ENCODE peak calls at places on chromosomes 12 and 14, in eight cellular contexts. F is PC-3, O is colonic mucosa, G is fibroblast of lung, K is GM23248, Q is IMR-90, N is keratinocyte, V is mesendoderm. S is an unnamed sample.

GRCh38 chr14:24084439-24084838 is 9.7 kb upstream of the PCK2 start:
- DNase-seq in F (no peak), O (no peak), G (no peak), K (no peak), Q (no peak), N (no peak), V (peak; percentile 31), S (no peak)

GRCh38 chr12:104167519-104168458 is 29.8 kb upstream of the NFYB start:
- DNase-seq in F (no peak), O (no peak), G (no peak), K (no peak), Q (no peak), N (no peak), V (no peak), S (no peak)

GRCh38 chr12:6700646-6701051 is at the start of gene PIANP:
- DNase-seq in F (no peak), O (no peak), G (peak; percentile 34), K (peak; percentile 73), Q (peak; percentile 21), N (no peak), V (no peak), S (peak; percentile 88)

GRCh38 chr12:69738351-69739286 is at the start of gene RAB3IP:
- DNase-seq in F (peak; percentile 91), O (peak; percentile 94), G (peak; percentile 69), K (peak; percentile 72), Q (peak; percentile 61), N (no peak), V (peak; percentile 90), S (peak; percentile 92)

GRCh38 chr12:95774311-95775045 is 16.1 kb downstream of the NTN4 start:
- DNase-seq in F (peak; percentile 64), O (no peak), G (peak; percentile 86), K (peak; percentile 84), Q (peak; percentile 79), N (peak; percentile 25), V (no peak), S (no peak)

GRCh38 chr12:25960176-25960575 is 1.7 kb downstream of the RASSF8 start:
- DNase-seq in F (peak; percentile 76), O (no peak), G (peak; percentile 45), K (peak; percentile 71), Q (peak; percentile 28), N (no peak), V (peak; percentile 65), S (peak; percentile 63)

GRCh38 chr12:102642199-102642598 is 161.8 kb upstream of the IGF1 start:
- DNase-seq in F (no peak), O (no peak), G (no peak), K (peak; percentile 54), Q (peak; percentile 50), N (no peak), V (no peak), S (peak; percentile 22)

GRCh38 chr12:56999456-56999855 is 6.9 kb downstream of the ZBTB39 start:
- DNase-seq in F (peak; percentile 34), O (no peak), G (no peak), K (peak; percentile 55), Q (no peak), N (no peak), V (no peak), S (no peak)

GRCh38 chr14:37924622-37925021 is 283.1 kb upstream of the SSTR1 start:
- DNase-seq in F (no peak), O (no peak), G (no peak), K (no peak), Q (no peak), N (no peak), V (no peak), S (no peak)

GRCh38 chr12:110841007-110841406 is 5.8 kb upstream of the CCDC63 start:
- DNase-seq in F (no peak), O (no peak), G (no peak), K (no peak), Q (no peak), N (no peak), V (peak; percentile 44), S (no peak)

GRCh38 chr14:38012056-38012455 is 195.6 kb upstream of the SSTR1 start:
- DNase-seq in F (no peak), O (no peak), G (no peak), K (no peak), Q (no peak), N (no peak), V (peak; percentile 36), S (no peak)

GRCh38 chr14:78154827-78155226 is 15.3 kb upstream of the NRXN3 start:
- DNase-seq in F (no peak), O (no peak), G (peak; percentile 9), K (no peak), Q (no peak), N (no peak), V (peak; percentile 66), S (no peak)

GRCh38 chr12:108642269-108642870 is 8.7 kb upstream of the SELPLG start:
- DNase-seq in F (no peak), O (no peak), G (no peak), K (no peak), Q (no peak), N (no peak), V (no peak), S (no peak)

GRCh38 chr12:108638997-108639822 is 5.5 kb upstream of the SELPLG start:
- DNase-seq in F (no peak), O (no peak), G (no peak), K (no peak), Q (no peak), N (no peak), V (no peak), S (no peak)

GRCh38 chr12:108642899-108643654 is 9.4 kb upstream of the SELPLG start:
- DNase-seq in F (no peak), O (no peak), G (no peak), K (no peak), Q (no peak), N (no peak), V (no peak), S (no peak)

GRCh38 chr12:108640802-108641445 is 7.2 kb upstream of the SELPLG start:
- DNase-seq in F (peak; percentile 37), O (peak; percentile 50), G (peak; percentile 74), K (peak; percentile 52), Q (peak; percentile 59), N (no peak), V (no peak), S (no peak)

DNA sequence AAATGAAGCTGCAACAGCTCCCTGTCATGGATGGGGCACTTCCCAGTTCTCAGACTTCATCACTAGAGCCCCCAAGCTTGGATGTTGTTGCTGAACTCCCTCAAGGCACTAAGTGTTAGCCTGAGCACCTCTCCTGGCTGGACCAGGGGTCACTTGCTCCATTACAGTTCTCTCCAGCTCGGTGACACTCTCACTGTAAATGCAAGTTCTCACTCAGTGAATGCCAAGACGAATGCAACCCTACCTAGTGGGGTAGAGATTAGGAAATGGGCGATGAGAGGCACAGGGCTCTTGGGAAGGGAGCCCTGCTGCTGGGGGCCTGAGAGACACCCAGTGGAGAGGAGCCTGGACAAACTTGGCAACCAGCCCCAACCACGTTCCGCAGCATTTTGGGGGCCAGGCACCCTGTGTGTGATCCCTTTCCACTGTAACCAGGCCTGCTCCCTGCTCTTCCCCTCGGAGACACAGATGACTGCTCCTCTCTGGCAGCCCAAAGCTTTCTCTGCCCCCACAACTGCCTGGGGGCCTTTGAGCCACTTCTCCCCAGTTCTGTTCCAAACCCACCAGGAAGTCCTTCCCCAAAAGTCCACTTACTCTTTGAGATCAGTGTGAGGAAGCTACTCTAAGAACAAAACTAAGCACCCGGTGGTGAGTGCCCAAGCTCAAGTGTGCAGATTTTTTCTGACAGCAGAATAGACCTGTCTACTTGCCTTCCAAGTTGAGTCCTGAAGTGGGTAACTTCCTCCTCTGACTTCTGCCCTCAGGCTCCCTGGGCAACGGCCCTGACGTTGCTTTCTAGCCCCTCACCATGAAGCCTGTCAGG is 8.0 kb upstream of the SELPLG start:
- DNase-seq in F (no peak), O (no peak), G (no peak), K (no peak), Q (no peak), N (no peak), V (no peak), S (no peak)
- H3K9ac ChIP-seq in F (no peak overlapping the region), O (no peak overlapping the region), G (no peak overlapping the region), K (no peak overlapping the region), Q (no peak overlapping the region), N (no peak overlapping the region), V (no peak overlapping the region), S (no peak overlapping the region)

DNA sequence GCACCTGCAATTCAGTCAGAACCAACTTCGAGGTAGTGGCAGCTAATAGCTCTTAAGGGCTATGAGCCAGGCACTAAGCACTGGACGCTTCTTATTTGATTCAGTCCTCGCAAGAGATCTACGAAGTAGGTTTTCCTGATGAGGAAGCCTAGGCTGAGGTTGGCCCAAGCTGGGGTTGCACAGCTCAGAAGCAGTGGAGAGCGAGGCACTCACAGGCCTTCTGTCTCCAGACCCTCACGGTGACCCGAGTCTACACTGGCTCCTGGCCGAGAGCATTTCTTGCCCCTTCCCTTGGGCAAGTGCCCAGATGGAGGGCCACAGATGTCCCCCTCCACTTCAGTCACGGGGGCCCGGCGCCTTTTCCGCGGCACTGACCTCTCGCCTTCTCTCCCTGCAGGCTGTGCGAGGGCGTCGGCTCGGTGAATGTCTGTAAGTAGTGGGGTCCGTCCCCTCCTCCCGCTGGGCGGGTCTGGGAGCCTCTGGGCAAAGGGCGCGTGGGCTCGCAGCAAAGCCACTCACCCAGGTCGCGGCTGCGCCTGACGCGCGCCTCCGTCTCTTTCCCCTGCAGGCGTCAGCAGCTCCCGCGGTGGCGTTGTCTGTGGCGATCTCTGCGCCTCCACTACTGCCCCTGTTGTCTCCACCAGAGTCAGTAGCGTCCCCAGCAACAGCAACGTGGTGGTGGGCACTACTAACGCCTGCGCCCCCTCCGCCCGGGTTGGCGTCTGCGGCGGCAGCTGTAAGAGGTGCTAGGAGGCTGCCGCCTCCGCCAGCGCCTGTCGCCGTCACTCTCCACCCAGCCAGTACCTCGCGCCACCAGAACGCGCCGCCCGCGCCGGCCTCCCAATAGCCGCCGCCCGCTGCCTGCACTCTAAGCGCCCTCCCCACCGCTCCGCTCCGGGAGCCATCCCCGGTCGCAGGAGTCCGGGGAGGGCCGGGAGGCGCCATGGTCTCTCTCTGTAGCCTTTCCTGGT is 13.1 kb downstream of the KRT83 start:
- DNase-seq in F (peak; percentile 59), O (peak; percentile 45), G (peak; percentile 58), K (peak; percentile 78), Q (peak; percentile 11), N (no peak), V (peak; percentile 77), S (peak; percentile 81)
- H3K9ac ChIP-seq in F (peak overlapping the region; percentile 42), O (no peak overlapping the region), G (peak overlapping the region; percentile 23), K (peak overlapping the region; percentile 58), Q (peak overlapping the region; percentile 45), N (peak overlapping the region; percentile 64), V (peak overlapping the region; percentile 43), S (peak overlapping the region; percentile 59)

GRCh38 chr14:99964979-99965378 is 100.2 kb upstream of the EVL start:
- DNase-seq in F (no peak), O (no peak), G (no peak), K (no peak), Q (no peak), N (no peak), V (no peak), S (no peak)
- H3K9ac ChIP-seq in F (no peak overlapping the region), O (no peak overlapping the region), G (no peak overlapping the region), K (no peak overlapping the region), Q (no peak overlapping the region), N (no peak overlapping the region), V (no peak overlapping the region), S (no peak overlapping the region)

DNA sequence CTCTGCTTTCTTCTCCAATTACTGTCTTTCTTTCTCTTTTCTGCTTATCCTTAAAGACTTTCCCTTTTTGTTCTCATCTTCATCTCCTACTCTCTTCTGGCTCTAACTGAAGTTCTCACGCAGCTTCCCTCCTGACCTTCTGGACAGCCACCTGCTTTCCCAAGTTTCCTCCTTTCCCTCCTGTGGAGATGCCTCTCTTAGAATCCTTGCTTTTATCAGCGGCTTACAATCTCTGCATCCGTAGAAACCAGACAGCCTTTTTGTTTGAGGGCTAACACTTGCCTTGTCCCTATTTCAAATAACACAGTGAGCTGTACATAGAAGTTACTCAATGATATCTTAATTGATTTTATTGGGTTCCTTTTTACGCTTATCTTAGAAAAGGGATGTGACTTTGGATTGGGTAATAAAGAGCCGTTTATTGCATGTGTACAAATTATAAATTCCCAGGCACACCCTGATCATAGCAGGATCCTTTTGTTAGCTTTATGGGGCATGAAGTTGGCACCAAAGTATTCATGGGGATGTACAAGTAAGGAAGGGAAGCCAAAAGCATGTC is 2.0 kb upstream of the LGALS3 start:
- DNase-seq in F (no peak), O (peak; percentile 49), G (no peak), K (no peak), Q (no peak), N (no peak), V (no peak), S (no peak)
- H3K9ac ChIP-seq in F (peak overlapping the region; percentile 50), O (no peak overlapping the region), G (no peak overlapping the region), K (no peak overlapping the region), Q (no peak overlapping the region), N (no peak overlapping the region), V (no peak overlapping the region), S (no peak overlapping the region)

S was measured in adipocyte.